ENCODE peak calls at places on chromosome 3, in five cellular contexts. One of them, this sample, is unnamed.
A peak's percentile ranks its signal among the peaks of the same experiment; 100 is the strongest.

GRCh38 chr3:125374501-125374995 is 577 bp downstream of the ZNF148 start:
- DNase-seq in T follicular helper cell: peak; percentile 23
- DNase-seq in posterior cingulate gyrus: peak; percentile 21
- DNase-seq in activated naive CD8-positive, alpha-beta T cell treated with anti-CD3 and anti-CD28 coated beads, Interleukin-2, amount 50 U/mL, for 24 hours: peak; percentile 34
- DNase-seq in IMR-90: peak; percentile 38
- DNase-seq in this sample: peak; percentile 88

GRCh38 chr3:60954049-60954448 is 297.2 kb downstream of the FHIT start:
- DNase-seq in T follicular helper cell: no peak
- DNase-seq in posterior cingulate gyrus: no peak
- DNase-seq in activated naive CD8-positive, alpha-beta T cell treated with anti-CD3 and anti-CD28 coated beads, Interleukin-2, amount 50 U/mL, for 24 hours: no peak
- DNase-seq in IMR-90: no peak
- DNase-seq in this sample: peak; percentile 84

GRCh38 chr3:169278667-169279066 is 384.8 kb downstream of the MECOM start:
- DNase-seq in T follicular helper cell: no peak
- DNase-seq in posterior cingulate gyrus: no peak
- DNase-seq in activated naive CD8-positive, alpha-beta T cell treated with anti-CD3 and anti-CD28 coated beads, Interleukin-2, amount 50 U/mL, for 24 hours: no peak
- DNase-seq in IMR-90: no peak
- DNase-seq in this sample: no peak

GRCh38 chr3:52119056-52119455 is 35.2 kb downstream of the POC1A start:
- DNase-seq in T follicular helper cell: no peak
- DNase-seq in posterior cingulate gyrus: peak; percentile 53
- DNase-seq in activated naive CD8-positive, alpha-beta T cell treated with anti-CD3 and anti-CD28 coated beads, Interleukin-2, amount 50 U/mL, for 24 hours: no peak
- DNase-seq in IMR-90: no peak
- DNase-seq in this sample: peak; percentile 58

GRCh38 chr3:133038089-133038730 is at the start of gene TMEM108:
- DNase-seq in T follicular helper cell: no peak
- DNase-seq in posterior cingulate gyrus: peak; percentile 96
- DNase-seq in activated naive CD8-positive, alpha-beta T cell treated with anti-CD3 and anti-CD28 coated beads, Interleukin-2, amount 50 U/mL, for 24 hours: peak; percentile 29
- DNase-seq in IMR-90: peak; percentile 58
- DNase-seq in this sample: peak; percentile 91

GRCh38 chr3:187919018-187919417 is 173.8 kb upstream of the BCL6 start:
- DNase-seq in T follicular helper cell: peak; percentile 45
- DNase-seq in posterior cingulate gyrus: no peak
- DNase-seq in activated naive CD8-positive, alpha-beta T cell treated with anti-CD3 and anti-CD28 coated beads, Interleukin-2, amount 50 U/mL, for 24 hours: peak; percentile 60
- DNase-seq in IMR-90: no peak
- DNase-seq in this sample: no peak

GRCh38 chr3:45566205-45566604 is 28.3 kb upstream of the LIMD1 start:
- DNase-seq in T follicular helper cell: no peak
- DNase-seq in posterior cingulate gyrus: no peak
- DNase-seq in activated naive CD8-positive, alpha-beta T cell treated with anti-CD3 and anti-CD28 coated beads, Interleukin-2, amount 50 U/mL, for 24 hours: no peak
- DNase-seq in IMR-90: no peak
- DNase-seq in this sample: no peak

GRCh38 chr3:963255-963654 is 129.6 kb upstream of the CNTN6 start:
- DNase-seq in T follicular helper cell: no peak
- DNase-seq in posterior cingulate gyrus: no peak
- DNase-seq in activated naive CD8-positive, alpha-beta T cell treated with anti-CD3 and anti-CD28 coated beads, Interleukin-2, amount 50 U/mL, for 24 hours: no peak
- DNase-seq in IMR-90: no peak
- DNase-seq in this sample: no peak

GRCh38 chr3:117016359-117016758 is 306.8 kb downstream of the TUSC7 start:
- DNase-seq in T follicular helper cell: no peak
- DNase-seq in posterior cingulate gyrus: no peak
- DNase-seq in activated naive CD8-positive, alpha-beta T cell treated with anti-CD3 and anti-CD28 coated beads, Interleukin-2, amount 50 U/mL, for 24 hours: no peak
- DNase-seq in IMR-90: no peak
- DNase-seq in this sample: no peak

GRCh38 chr3:39407259-39407629 is 724 bp downstream of the RPSA start:
- DNase-seq in T follicular helper cell: no peak
- DNase-seq in posterior cingulate gyrus: no peak
- DNase-seq in activated naive CD8-positive, alpha-beta T cell treated with anti-CD3 and anti-CD28 coated beads, Interleukin-2, amount 50 U/mL, for 24 hours: no peak
- DNase-seq in IMR-90: peak; percentile 19
- DNase-seq in this sample: peak; percentile 56

GRCh38 chr3:50445919-50446318 is 57.5 kb downstream of the CACNA2D2 start:
- DNase-seq in T follicular helper cell: no peak
- DNase-seq in posterior cingulate gyrus: no peak
- DNase-seq in activated naive CD8-positive, alpha-beta T cell treated with anti-CD3 and anti-CD28 coated beads, Interleukin-2, amount 50 U/mL, for 24 hours: no peak
- DNase-seq in IMR-90: no peak
- DNase-seq in this sample: no peak

GRCh38 chr3:67646586-67647234 is 7.7 kb downstream of the SUCLG2 start:
- DNase-seq in T follicular helper cell: no peak
- DNase-seq in posterior cingulate gyrus: no peak
- DNase-seq in activated naive CD8-positive, alpha-beta T cell treated with anti-CD3 and anti-CD28 coated beads, Interleukin-2, amount 50 U/mL, for 24 hours: no peak
- DNase-seq in IMR-90: peak; percentile 10
- DNase-seq in this sample: no peak

GRCh38 chr3:188233320-188233719 is 79.4 kb downstream of the LPP start:
- DNase-seq in T follicular helper cell: no peak
- DNase-seq in posterior cingulate gyrus: no peak
- DNase-seq in activated naive CD8-positive, alpha-beta T cell treated with anti-CD3 and anti-CD28 coated beads, Interleukin-2, amount 50 U/mL, for 24 hours: no peak
- DNase-seq in IMR-90: peak; percentile 78
- DNase-seq in this sample: peak; percentile 72

GRCh38 chr3:135865085-135865484 is 100.4 kb upstream of the PPP2R3A start:
- DNase-seq in T follicular helper cell: no peak
- DNase-seq in posterior cingulate gyrus: no peak
- DNase-seq in activated naive CD8-positive, alpha-beta T cell treated with anti-CD3 and anti-CD28 coated beads, Interleukin-2, amount 50 U/mL, for 24 hours: no peak
- DNase-seq in IMR-90: peak; percentile 21
- DNase-seq in this sample: no peak

GRCh38 chr3:52517796-52518722 is 15.6 kb downstream of the NT5DC2 start:
- DNase-seq in T follicular helper cell: no peak
- DNase-seq in posterior cingulate gyrus: no peak
- DNase-seq in activated naive CD8-positive, alpha-beta T cell treated with anti-CD3 and anti-CD28 coated beads, Interleukin-2, amount 50 U/mL, for 24 hours: no peak
- DNase-seq in IMR-90: no peak
- DNase-seq in this sample: peak; percentile 91

GRCh38 chr3:46276497-46277099 is 34.3 kb downstream of the CCR3 start:
- DNase-seq in T follicular helper cell: peak; percentile 30
- DNase-seq in posterior cingulate gyrus: peak; percentile 19
- DNase-seq in activated naive CD8-positive, alpha-beta T cell treated with anti-CD3 and anti-CD28 coated beads, Interleukin-2, amount 50 U/mL, for 24 hours: peak; percentile 79
- DNase-seq in IMR-90: no peak
- DNase-seq in this sample: no peak

GRCh38 chr3:104763007-104763406 is 603.7 kb upstream of the ALCAM start:
- DNase-seq in T follicular helper cell: no peak
- DNase-seq in posterior cingulate gyrus: peak; percentile 9
- DNase-seq in activated naive CD8-positive, alpha-beta T cell treated with anti-CD3 and anti-CD28 coated beads, Interleukin-2, amount 50 U/mL, for 24 hours: no peak
- DNase-seq in IMR-90: peak; percentile 44
- DNase-seq in this sample: no peak

GRCh38 chr3:79960594-79960993 is 192.8 kb upstream of the ROBO1 start:
- DNase-seq in T follicular helper cell: no peak
- DNase-seq in posterior cingulate gyrus: no peak
- DNase-seq in activated naive CD8-positive, alpha-beta T cell treated with anti-CD3 and anti-CD28 coated beads, Interleukin-2, amount 50 U/mL, for 24 hours: no peak
- DNase-seq in IMR-90: no peak
- DNase-seq in this sample: no peak

This sample was measured in osteoblast.